ENCODE peak calls at places on chromosome 20, in four cellular contexts. M is stromal cell of bone marrow, L is HTR-8/SVneo, V is GM12891. W is an unnamed sample.

GRCh38 chr20:61745397-61746146 is 320.1 kb downstream of the TAF4 start:
- DNase-seq in M (no peak), V (no peak), L (no peak), W (no peak)

GRCh38 chr20:11108102-11108842 is 434.5 kb upstream of the JAG1 start:
- DNase-seq in M (no peak), L (no peak), V (no peak), W (no peak)

GRCh38 chr20:33578510-33578909 is 83.6 kb upstream of the C20orf144 start:
- DNase-seq in V (no peak), L (no peak), M (peak), W (no peak)

GRCh38 chr20:34647737-34648136 is 29.2 kb downstream of the PIGU start:
- DNase-seq in M (no peak), L (no peak), V (no peak), W (no peak)

GRCh38 chr20:37209193-37209592 is 29.8 kb upstream of the MROH8 start:
- DNase-seq in L (no peak), M (no peak), V (no peak), W (no peak)

GRCh38 chr20:38260025-38260377 is 534 bp downstream of the KIAA1755 start:
- DNase-seq in L (no peak), M (no peak), V (no peak), W (peak)

GRCh38 chr20:46568570-46569129 is 18.2 kb upstream of the OCSTAMP start:
- DNase-seq in M (peak), V (no peak), L (peak), W (peak)

GRCh38 chr20:8073024-8073832 is 53.7 kb upstream of the TMX4 start:
- DNase-seq in M (peak), L (no peak), V (no peak), W (no peak)

GRCh38 chr20:47527004-47527800 is 25.5 kb downstream of the NCOA3 start:
- DNase-seq in V (no peak), M (no peak), L (no peak), W (no peak)

W was measured in COLO829.